ENCODE peak calls at places on chromosomes 1 and 21, in seven cellular contexts. K is right atrium auricular region; J is right cardiac atrium; V is CD8-positive, alpha-beta T cell; S is brain microvascular endothelial cell; D is neural progenitor cell; Z is astrocyte of the spinal cord. O is an unnamed sample.

GRCh38 chr1:172089768-172090510 is 248.6 kb downstream of the DNM3 start:
- DNase-seq in K (no peak), J (peak), V (peak), S (peak), D (peak), Z (peak), O (no peak)

GRCh38 chr1:71689635-71690034 is 592.7 kb downstream of the NEGR1 start:
- DNase-seq in K (no peak), J (no peak), V (no peak), S (no peak), D (no peak), Z (no peak), O (no peak)

GRCh38 chr1:24503003-24503751 is 541 bp downstream of the RCAN3 start:
- DNase-seq in K (no peak), J (no peak), V (peak), S (no peak), D (peak), Z (no peak), O (no peak)

GRCh38 chr1:214558002-214558770 is 6.8 kb upstream of the PTPN14 start:
- DNase-seq in K (no peak), J (no peak), V (no peak), S (peak), D (no peak), Z (peak), O (peak)

GRCh38 chr1:11825131-11825530 is 19.1 kb downstream of the CLCN6 start:
- DNase-seq in K (no peak), J (no peak), V (no peak), S (no peak), D (no peak), Z (no peak), O (no peak)

GRCh38 chr1:192735298-192735697 is 73.5 kb upstream of the RGS2 start:
- DNase-seq in K (no peak), J (no peak), V (no peak), S (no peak), D (no peak), Z (no peak), O (no peak)

GRCh38 chr1:112493351-112493750 is 15.4 kb upstream of the WNT2B start:
- DNase-seq in K (no peak), J (no peak), V (no peak), S (no peak), D (no peak), Z (no peak), O (no peak)

GRCh38 chr1:6448749-6449631 is 17.0 kb downstream of the TNFRSF25 start:
- DNase-seq in K (no peak), J (no peak), V (peak), S (no peak), D (peak), Z (no peak), O (no peak)

GRCh38 chr1:246709845-246710244 is 14.4 kb upstream of the SCCPDH start:
- DNase-seq in K (no peak), J (no peak), V (no peak), S (no peak), D (no peak), Z (no peak), O (no peak)

GRCh38 chr1:37901893-37902225 is 42.5 kb upstream of the MTF1 start:
- DNase-seq in K (no peak), J (no peak), V (no peak), S (no peak), D (no peak), Z (no peak), O (no peak)

GRCh38 chr1:31447210-31447609 is 34.2 kb downstream of the SERINC2 start:
- DNase-seq in K (no peak), J (no peak), V (no peak), S (no peak), D (no peak), Z (no peak), O (no peak)

GRCh38 chr1:82517586-82517985 is 716.9 kb downstream of the ADGRL2 start:
- DNase-seq in K (peak), J (peak), V (no peak), S (peak), D (peak), Z (peak), O (peak)

GRCh38 chr1:245874942-245875580 is 632.0 kb downstream of the SMYD3 start:
- DNase-seq in K (peak), J (peak), V (no peak), S (peak), D (no peak), Z (peak), O (peak)

GRCh38 chr1:15902882-15903281 is 55.4 kb downstream of the SPEN start:
- DNase-seq in K (no peak), J (no peak), V (no peak), S (peak), D (no peak), Z (peak), O (no peak)

GRCh38 chr1:203702130-203702577 is 62.8 kb upstream of the LAX1 start:
- DNase-seq in K (no peak), J (peak), V (peak), S (peak), D (peak), Z (peak), O (no peak)
- H3K4me3 ChIP-seq in K (no peak), J (no peak), V (no peak), S (no peak), D (no peak), Z (no peak), O (no peak)

GRCh38 chr21:31201144-31201543 is 142.9 kb downstream of the TIAM1 start:
- DNase-seq in K (peak), J (no peak), V (no peak), S (no peak), D (no peak), Z (no peak), O (no peak)
- H3K4me3 ChIP-seq in K (no peak), J (no peak), V (no peak), S (no peak), D (no peak), Z (no peak), O (no peak)

GRCh38 chr1:151197863-151198253 is 494 bp upstream of the PIP5K1A start:
- DNase-seq in K (no peak), J (no peak), V (no peak), S (no peak), D (no peak), Z (no peak), O (no peak)
- H3K4me3 ChIP-seq in K (peak), J (peak), V (peak), S (peak), D (peak), Z (peak), O (peak)

GRCh38 chr21:34850166-34850695 is 181.4 kb downstream of the CLIC6 start:
- DNase-seq in K (no peak), J (no peak), V (no peak), S (no peak), D (no peak), Z (no peak), O (no peak)
- H3K4me3 ChIP-seq in K (no peak), J (no peak), V (no peak), S (no peak), D (no peak), Z (no peak), O (no peak)

GRCh38 chr21:31414601-31415000 is 70.5 kb upstream of the TIAM1 start:
- DNase-seq in K (no peak), J (no peak), V (no peak), S (no peak), D (no peak), Z (no peak), O (no peak)

GRCh38 chr21:31408306-31409088 is 64.4 kb upstream of the TIAM1 start:
- DNase-seq in K (peak), J (no peak), V (no peak), S (no peak), D (no peak), Z (no peak), O (no peak)

GRCh38 chr21:31413698-31414097 is 69.6 kb upstream of the TIAM1 start:
- DNase-seq in K (no peak), J (no peak), V (no peak), S (no peak), D (no peak), Z (no peak), O (no peak)

GRCh38 chr21:31409849-31410762 is 66.0 kb upstream of the TIAM1 start:
- DNase-seq in K (peak), J (peak), V (no peak), S (no peak), D (no peak), Z (no peak), O (no peak)

GRCh38 chr21:31410763-31411278 is 66.8 kb upstream of the TIAM1 start:
- DNase-seq in K (no peak), J (no peak), V (peak), S (no peak), D (no peak), Z (no peak), O (no peak)
- H3K4me3 ChIP-seq in K (no peak), J (no peak), V (no peak), S (no peak), D (no peak), Z (no peak), O (no peak)

GRCh38 chr1:8571200-8571984 is 246.0 kb downstream of the RERE start:
- DNase-seq in K (no peak), J (no peak), V (no peak), S (peak), D (peak), Z (peak), O (no peak)
- H3K4me3 ChIP-seq in K (no peak), J (peak), V (no peak), S (no peak), D (no peak), Z (no peak), O (no peak)

DNA sequence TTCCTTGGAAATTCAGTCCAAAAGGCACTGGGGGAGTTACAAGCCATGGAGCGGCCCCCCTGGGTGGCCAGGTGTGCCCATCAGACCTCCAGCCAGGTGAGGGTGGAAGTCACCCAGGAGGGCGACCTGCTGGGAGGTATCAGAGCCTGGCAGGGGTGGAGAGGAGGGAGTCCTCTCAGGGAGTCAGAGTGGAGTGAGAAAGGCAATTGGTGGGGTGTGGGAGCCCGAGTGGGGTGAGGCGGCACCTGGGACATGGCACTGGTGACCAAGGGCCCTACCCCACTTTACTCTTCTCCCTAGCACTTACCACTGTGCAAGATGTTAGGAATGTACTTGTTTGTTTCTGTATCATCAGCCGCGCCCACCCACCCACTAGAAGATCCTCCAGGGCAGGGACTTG is 25.8 kb upstream of the PIK3CD start:
- DNase-seq in K (no peak), J (no peak), V (no peak), S (no peak), D (no peak), Z (no peak), O (no peak)
- H3K4me3 ChIP-seq in K (no peak), J (no peak), V (no peak), S (no peak), D (no peak), Z (no peak), O (no peak)